ENCODE peak calls at places on chromosomes 11 and 22, in five cellular contexts. J, L, N, Q and E are unnamed samples.

GRCh38 chr11:44927174-44927661 is 23.5 kb downstream of the TP53I11 start:
- DNase-seq in J (peak), N (peak), L (peak), Q (peak), E (no peak)

GRCh38 chr11:19890308-19890707 is 177.7 kb downstream of the NAV2 start:
- DNase-seq in Q (no peak), L (no peak), J (no peak), N (no peak), E (no peak)

GRCh38 chr11:22957890-22958289 is 97.6 kb upstream of the CCDC179 start:
- DNase-seq in L (no peak), J (no peak), N (no peak), Q (no peak), E (no peak)

GRCh38 chr11:111408789-111409727 is 30.0 kb upstream of the POU2AF1 start:
- DNase-seq in N (no peak), Q (no peak), J (no peak), L (no peak), E (no peak)

GRCh38 chr11:70574725-70575347 is 176.5 kb downstream of the CTTN start:
- DNase-seq in J (no peak), Q (peak), N (no peak), L (peak), E (no peak)

GRCh38 chr11:113529606-113530005 is 54.4 kb upstream of the DRD2 start:
- DNase-seq in L (peak), N (no peak), Q (no peak), J (no peak), E (no peak)

GRCh38 chr11:74739546-74740270 is 8.5 kb upstream of the CHRDL2 start:
- DNase-seq in J (peak), N (no peak), Q (no peak), L (peak), E (peak)

GRCh38 chr11:27658535-27659236 is 41.6 kb downstream of the BDNF start:
- DNase-seq in J (no peak), L (no peak), Q (no peak), N (no peak), E (no peak)

GRCh38 chr22:43520632-43521039 is 108.8 kb downstream of the MPPED1 start:
- DNase-seq in N (no peak), J (no peak), L (no peak), Q (no peak), E (no peak)

GRCh38 chr11:3010521-3011275 is 18.6 kb upstream of the NAP1L4 start:
- DNase-seq in L (no peak), N (no peak), J (no peak), Q (no peak), E (no peak)

GRCh38 chr11:19827399-19828135 is 114.9 kb downstream of the NAV2 start:
- DNase-seq in L (peak), N (no peak), J (no peak), Q (no peak), E (no peak)

GRCh38 chr22:24541681-24542515 is 13.0 kb downstream of the GUCD1 start:
- DNase-seq in Q (no peak), L (no peak), N (no peak), J (no peak), E (no peak)

GRCh38 chr22:36988075-36988474 is 31.2 kb downstream of the TST start:
- DNase-seq in Q (no peak), N (no peak), L (no peak), J (no peak), E (no peak)

GRCh38 chr11:97883086-97883485 is 1137.7 kb upstream of the CNTN5 start:
- DNase-seq in L (no peak), N (no peak), J (no peak), Q (no peak), E (no peak)

GRCh38 chr11:91959411-91959810 is 265.2 kb upstream of the FAT3 start:
- DNase-seq in N (no peak), L (peak), Q (no peak), J (no peak), E (no peak)

GRCh38 chr22:21446128-21446826 is 20.9 kb upstream of the TMEM191C start:
- DNase-seq in L (peak), N (peak), J (no peak), Q (peak), E (no peak)

GRCh38 chr22:37659897-37660708 is 1.6 kb downstream of the PDXP start:
- DNase-seq in Q (no peak), L (no peak), J (no peak), N (no peak), E (no peak)

GRCh38 chr11:673866-674265 is 21.2 kb downstream of the DEAF1 start:
- DNase-seq in J (no peak), Q (no peak), L (no peak), N (no peak), E (no peak)

GRCh38 chr22:40325315-40325714 is 21.0 kb upstream of the ADSL start:
- DNase-seq in Q (no peak), L (peak), N (peak), J (no peak), E (no peak)

GRCh38 chr22:19224557-19224956 is 46.0 kb upstream of the SLC25A1 start:
- DNase-seq in Q (no peak), L (no peak), J (no peak), N (no peak), E (no peak)

GRCh38 chr11:116895053-116895757 is 57.8 kb upstream of the APOA1 start:
- DNase-seq in J (no peak), Q (no peak), N (no peak), L (peak), E (no peak)

GRCh38 chr11:119782021-119782420 is 53.0 kb upstream of the NECTIN1 start:
- DNase-seq in L (peak), N (no peak), Q (no peak), J (no peak), E (no peak)

GRCh38 chr11:75625970-75626691 is 42.7 kb downstream of the MAP6 start:
- DNase-seq in L (no peak), Q (no peak), J (no peak), N (no peak), E (no peak)

GRCh38 chr11:62340269-62340901 is 3.1 kb downstream of the ASRGL1 start:
- DNase-seq in L (peak), J (peak), Q (no peak), N (peak), E (no peak)

GRCh38 chr11:64339754-64340408 is at the start of gene CCDC88B:
- DNase-seq in Q (peak), N (peak), L (no peak), J (peak), E (no peak)

GRCh38 chr11:75816561-75817239 is 1.7 kb downstream of the UVRAG start:
- DNase-seq in L (no peak), J (no peak), N (no peak), Q (no peak), E (no peak)

GRCh38 chr22:49274754-49275380 is 552.8 kb downstream of the BRD1 start:
- DNase-seq in J (no peak), L (no peak), N (no peak), Q (no peak), E (no peak)

DNA sequence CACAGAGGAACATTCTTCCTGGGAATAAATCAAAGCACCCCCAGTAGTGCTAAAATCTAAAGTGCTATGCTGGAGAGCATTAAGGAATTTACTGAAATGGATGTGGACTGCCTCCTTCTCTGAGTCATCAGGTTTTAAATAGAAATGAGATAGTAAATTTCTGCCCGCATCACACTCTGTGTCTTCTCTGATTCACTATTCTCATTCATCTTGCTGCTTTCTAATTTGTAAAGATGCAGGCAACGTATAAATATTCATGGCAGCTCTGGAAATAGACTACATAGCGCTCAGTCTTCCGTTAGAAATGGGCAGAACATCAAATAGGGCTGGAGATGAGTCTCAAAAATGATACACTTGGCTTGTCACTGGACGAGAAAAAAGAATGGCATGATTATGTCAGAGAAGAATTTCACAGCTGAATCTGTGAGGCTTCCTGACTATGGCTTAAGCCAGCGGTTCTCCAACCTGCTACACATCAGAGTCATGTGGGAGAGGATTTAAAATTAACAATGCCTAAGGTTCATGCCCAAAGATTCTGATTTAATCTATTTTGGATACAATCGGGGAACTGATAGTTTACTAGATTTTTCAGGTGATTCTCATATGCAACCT is 178.2 kb downstream of the LRRC4C start:
- DNase-seq in N (no peak), J (no peak), L (no peak), Q (no peak), E (no peak)
- H3K27ac ChIP-seq in N (no peak), J (peak), L (no peak), Q (no peak), E (no peak)

GRCh38 chr11:96016978-96017502 is 93.1 kb upstream of the MTMR2 start:
- DNase-seq in N (no peak), J (no peak), L (no peak), Q (no peak), E (no peak)

GRCh38 chr11:96019810-96020747 is 96.2 kb upstream of the MTMR2 start:
- DNase-seq in Q (no peak), J (no peak), L (no peak), N (no peak), E (no peak)

GRCh38 chr11:96015911-96016565 is 92.1 kb upstream of the MTMR2 start:
- DNase-seq in N (no peak), J (no peak), L (peak), Q (no peak), E (no peak)

GRCh38 chr11:96019271-96019670 is 95.4 kb upstream of the MTMR2 start:
- DNase-seq in Q (no peak), L (no peak), J (no peak), N (no peak), E (no peak)

DNA sequence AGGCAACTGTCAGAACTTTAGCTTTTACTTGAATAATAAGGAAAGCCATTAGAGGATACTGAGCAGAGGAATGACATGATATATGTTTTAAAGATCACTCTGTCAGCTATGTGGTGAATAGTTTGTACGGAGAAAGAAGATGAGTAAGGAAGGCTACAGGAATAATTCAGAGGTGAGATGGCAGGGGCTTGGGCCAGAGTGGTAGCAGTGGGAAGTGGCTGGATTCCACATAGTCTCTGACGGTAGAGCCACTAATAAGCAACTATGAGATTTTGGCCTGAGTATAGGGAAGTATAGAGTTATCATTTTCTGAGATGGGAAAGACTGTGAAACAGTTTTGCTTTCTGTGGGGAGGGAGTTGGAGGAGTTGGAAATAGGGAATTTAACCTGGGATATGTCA is 94.0 kb upstream of the MTMR2 start:
- DNase-seq in Q (no peak), J (no peak), N (no peak), L (no peak), E (no peak)
- H3K27ac ChIP-seq in Q (no peak), J (no peak), N (peak), L (no peak), E (no peak)

GRCh38 chr22:27628341-27628740 is 173.2 kb downstream of the MN1 start:
- DNase-seq in J (no peak), Q (no peak), L (no peak), N (no peak), E (no peak)
- H3K27ac ChIP-seq in J (no peak), Q (no peak), L (no peak), N (no peak), E (no peak)

GRCh38 chr22:45262931-45263789 is 21.6 kb upstream of the UPK3A start:
- DNase-seq in Q (no peak), N (no peak), J (peak), L (no peak), E (no peak)

GRCh38 chr22:45263790-45264269 is 20.9 kb upstream of the UPK3A start:
- DNase-seq in L (peak), N (no peak), Q (peak), J (peak), E (peak)

GRCh38 chr22:45261407-45262088 is 20.9 kb upstream of the KIAA0930 start:
- DNase-seq in J (no peak), L (no peak), N (no peak), Q (no peak), E (no peak)

GRCh38 chr22:45259754-45260394 is 19.2 kb upstream of the KIAA0930 start:
- DNase-seq in J (no peak), L (no peak), N (no peak), Q (no peak), E (no peak)

GRCh38 chr22:45262195-45262930 is 21.7 kb upstream of the KIAA0930 start:
- DNase-seq in N (no peak), L (no peak), Q (no peak), J (no peak), E (no peak)
- H3K27ac ChIP-seq in N (no peak), L (no peak), Q (no peak), J (peak), E (no peak)

DNA sequence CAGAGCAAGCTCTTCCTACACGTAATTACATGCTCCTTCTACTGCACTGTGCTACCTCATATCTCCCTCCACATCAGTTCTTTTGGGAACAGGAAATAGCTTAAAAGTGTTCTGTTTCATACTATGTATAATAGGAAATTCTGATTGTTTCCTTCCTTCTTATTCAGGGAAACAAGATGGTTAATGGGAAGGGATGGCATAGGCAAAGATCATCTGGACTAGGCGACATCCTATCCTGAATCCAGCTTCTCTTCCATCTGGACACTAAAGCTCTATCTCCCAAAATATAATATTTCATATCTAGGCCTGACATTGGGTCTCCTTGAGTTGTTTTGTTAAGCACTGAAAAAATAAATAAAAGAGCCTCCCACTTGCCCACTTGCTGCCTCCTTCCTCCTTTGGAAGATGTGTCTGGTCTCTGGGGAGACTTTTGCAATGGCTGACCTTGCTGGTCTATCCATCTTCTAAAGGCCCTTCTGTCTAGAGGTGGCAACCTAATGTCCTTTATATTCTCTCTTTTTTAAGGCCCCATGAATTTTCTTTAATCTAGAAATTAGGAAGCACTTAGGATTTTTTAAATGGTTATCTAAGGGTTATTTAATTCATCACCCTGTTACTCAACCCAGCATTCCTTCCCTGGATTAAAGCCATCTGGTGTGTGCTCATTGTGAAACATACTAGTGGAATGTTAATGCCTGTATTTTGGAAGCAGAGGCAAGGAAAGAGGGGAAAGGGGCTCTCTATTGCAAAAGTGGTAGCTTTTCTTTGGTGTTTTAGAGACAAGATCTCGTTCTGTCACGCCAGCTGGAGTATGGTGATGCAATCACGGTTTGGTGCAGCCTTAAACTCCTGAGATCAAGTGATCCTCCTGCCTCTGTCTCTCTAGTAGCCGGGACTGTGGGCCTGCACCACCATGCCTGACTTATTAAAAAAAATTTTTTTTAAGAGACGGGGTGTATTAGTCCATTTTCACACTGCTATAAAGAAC is 20.6 kb downstream of the CLMP start:
- DNase-seq in L (no peak), J (no peak), Q (no peak), N (no peak), E (peak)
- H3K27ac ChIP-seq in L (no peak), J (peak), Q (peak), N (no peak), E (peak)

GRCh38 chr11:66958956-66959274 is 732 bp upstream of the PC start:
- DNase-seq in J (no peak), N (no peak), Q (no peak), L (no peak), E (no peak)

GRCh38 chr11:66958232-66958955 is at the start of gene PC:
- DNase-seq in N (peak), J (peak), L (peak), Q (peak), E (peak)

GRCh38 chr11:66953431-66953833 is 4.8 kb downstream of the PC start:
- DNase-seq in L (no peak), Q (no peak), J (no peak), N (no peak), E (no peak)

GRCh38 chr11:66957971-66958231 is 282 bp downstream of the PC start:
- DNase-seq in L (no peak), Q (no peak), J (no peak), N (no peak), E (no peak)

DNA sequence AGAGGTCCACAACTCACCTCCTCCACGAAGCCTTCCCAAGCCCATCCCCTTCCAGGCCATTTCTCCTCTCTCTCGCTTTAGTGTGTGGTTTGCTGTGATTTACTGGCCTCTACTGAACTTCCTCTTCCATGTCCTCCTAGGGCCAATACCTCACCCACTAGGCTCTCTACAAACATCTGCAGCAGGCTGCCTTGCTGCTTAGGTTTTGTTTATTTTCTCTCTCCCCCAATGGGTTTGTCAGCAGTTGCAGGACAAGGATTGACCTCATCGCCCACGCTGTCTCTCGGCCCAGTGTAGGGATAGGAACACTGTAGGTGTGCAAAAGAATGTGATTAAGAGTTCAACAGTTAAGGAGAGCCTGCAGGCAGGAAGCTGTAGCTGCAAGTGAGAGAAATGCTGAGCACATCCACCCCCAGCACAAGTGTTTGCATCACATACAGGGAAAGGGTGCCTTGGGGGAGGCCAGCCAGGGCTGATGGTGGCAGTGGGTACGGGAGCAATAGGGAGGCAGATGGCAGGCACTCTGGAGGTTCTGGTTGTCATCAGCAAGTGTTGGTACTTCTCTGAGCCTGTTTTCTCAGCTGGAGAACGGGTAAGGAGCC is 1.4 kb downstream of the PC start:
- DNase-seq in N (no peak), L (peak), Q (peak), J (no peak), E (peak)
- H3K27ac ChIP-seq in N (peak), L (no peak), Q (no peak), J (peak), E (peak)

DNA sequence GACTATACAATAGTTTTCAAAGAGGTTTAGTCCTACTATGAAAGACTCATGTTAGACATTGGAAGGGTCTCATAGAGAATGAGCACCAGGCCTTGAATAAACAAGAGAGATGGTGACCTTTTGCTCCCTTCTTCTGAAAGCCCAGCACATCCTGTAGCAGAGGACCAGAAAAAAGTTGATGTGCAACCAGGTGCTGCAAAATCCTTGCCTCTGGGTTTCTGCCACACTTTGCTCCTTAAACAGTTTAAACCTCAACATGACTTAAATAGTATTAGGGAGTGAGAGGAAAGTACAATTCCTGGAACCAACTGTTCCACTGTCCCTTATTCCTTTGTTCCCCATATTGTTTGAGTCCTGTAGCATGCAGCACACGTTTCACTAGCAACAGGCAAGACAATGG is 6.8 kb downstream of the MPPED2 start:
- DNase-seq in Q (no peak), J (no peak), L (no peak), N (no peak), E (no peak)
- H3K27ac ChIP-seq in Q (no peak), J (no peak), L (no peak), N (no peak), E (no peak)